ENCODE peak calls at places on chromosomes 4 and X, in five cellular contexts. R is dorsolateral prefrontal cortex; L is colonic mucosa; K is Jurkat, Clone E6-1; S is left ventricle myocardium inferior. N is an unnamed sample.

GRCh38 chr4:26899991-26900390 is 39.4 kb downstream of the STIM2 start:
- DNase-seq in R (no peak), L (no peak), K (no peak), S (no peak), N (no peak)

GRCh38 chr4:39642885-39643550 is 4.4 kb upstream of the SMIM14 start:
- DNase-seq in R (no peak), L (no peak), K (no peak), S (no peak), N (no peak)

GRCh38 chr4:38449506-38450174 is 214.4 kb upstream of the KLF3 start:
- DNase-seq in R (no peak), L (peak; percentile 53), K (no peak), S (no peak), N (peak; percentile 62)

GRCh38 chr4:86981789-86982188 is 47.0 kb downstream of the AFF1 start:
- DNase-seq in R (no peak), L (no peak), K (peak; percentile 48), S (no peak), N (no peak)

GRCh38 chr4:82948647-82949204 is 48.2 kb downstream of the THAP9 start:
- DNase-seq in R (no peak), L (no peak), K (no peak), S (no peak), N (no peak)

GRCh38 chr4:156946508-156947197 is 24.9 kb downstream of the PDGFC start:
- DNase-seq in R (no peak), L (no peak), K (no peak), S (no peak), N (no peak)

GRCh38 chr4:168648494-168648893 is 151.6 kb downstream of the PALLD start:
- DNase-seq in R (no peak), L (no peak), K (no peak), S (no peak), N (no peak)

GRCh38 chr4:87853108-87853507 is 20.3 kb downstream of the MEPE start:
- DNase-seq in R (no peak), L (no peak), K (peak; percentile 25), S (no peak), N (no peak)

GRCh38 chrX:22059800-22060199 is 27.7 kb downstream of the PHEX start:
- DNase-seq in R (no peak), L (no peak), K (no peak), S (no peak), N (no peak)

GRCh38 chrX:123830309-123830708 is 29.5 kb upstream of the XIAP start:
- DNase-seq in R (no peak), L (peak; percentile 80), K (no peak), S (no peak), N (no peak)

GRCh38 chr4:65033899-65034298 is 624.6 kb upstream of the TECRL start:
- DNase-seq in R (no peak), L (no peak), K (no peak), S (no peak), N (no peak)

GRCh38 chr4:83043801-83044407 is 8.9 kb downstream of the COPS4 start:
- DNase-seq in R (no peak), L (no peak), K (peak; percentile 19), S (no peak), N (no peak)

GRCh38 chrX:39247536-39247935 is 446.3 kb downstream of the MID1IP1 start:
- DNase-seq in R (no peak), L (no peak), K (no peak), S (no peak), N (no peak)

GRCh38 chrX:134792077-134792476 is 133.8 kb upstream of the PLAC1 start:
- DNase-seq in R (no peak), L (no peak), K (no peak), S (no peak), N (no peak)

GRCh38 chrX:134794692-134795091 is 136.4 kb upstream of the PLAC1 start:
- DNase-seq in R (no peak), L (no peak), K (no peak), S (no peak), N (no peak)

GRCh38 chrX:134801267-134801666 is 143.0 kb upstream of the PLAC1 start:
- DNase-seq in R (no peak), L (no peak), K (no peak), S (no peak), N (no peak)

GRCh38 chrX:134798472-134798871 is 140.2 kb upstream of the PLAC1 start:
- DNase-seq in R (no peak), L (no peak), K (no peak), S (no peak), N (no peak)

DNA sequence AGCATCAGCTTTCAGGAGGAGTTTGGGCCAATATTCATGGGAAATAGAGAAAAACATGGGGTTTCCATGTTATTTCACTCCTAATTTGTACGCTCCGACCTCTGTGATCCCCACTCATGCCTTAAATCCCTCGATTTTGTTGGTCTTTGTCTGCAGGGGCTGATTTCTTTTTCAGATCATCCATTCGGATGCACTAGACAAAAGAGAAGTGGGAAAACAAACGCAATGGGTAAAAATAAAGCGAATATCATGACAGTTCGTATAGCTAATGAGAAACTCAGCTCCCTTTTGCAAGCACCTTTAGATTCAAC is 139.1 kb upstream of the PLAC1 start:
- DNase-seq in R (no peak), L (no peak), K (no peak), S (no peak), N (no peak)
- H3K4me3 ChIP-seq in R (peak overlapping the region; percentile 58), L (peak overlapping the region; percentile 71), K (peak overlapping the region; percentile 70), S (peak overlapping the region; percentile 88), N (peak overlapping the region; percentile 76)

GRCh38 chr4:127307996-127308395 is 324.8 kb upstream of the INTU start:
- DNase-seq in R (no peak), L (no peak), K (no peak), S (no peak), N (no peak)
- H3K4me3 ChIP-seq in R (no peak overlapping the region), L (no peak overlapping the region), K (no peak overlapping the region), S (no peak overlapping the region), N (no peak overlapping the region)

GRCh38 chr4:6668391-6668790 is 25.3 kb upstream of the S100P start:
- DNase-seq in R (no peak), L (no peak), K (no peak), S (no peak), N (no peak)

GRCh38 chr4:6663596-6664393 is 23.3 kb downstream of the MRFAP1 start:
- DNase-seq in R (no peak), L (no peak), K (no peak), S (no peak), N (no peak)

GRCh38 chr4:6660430-6660829 is 19.9 kb downstream of the MRFAP1 start:
- DNase-seq in R (no peak), L (no peak), K (no peak), S (no peak), N (no peak)

GRCh38 chr4:6662591-6662990 is 22.1 kb downstream of the MRFAP1 start:
- DNase-seq in R (no peak), L (no peak), K (no peak), S (no peak), N (no peak)

DNA sequence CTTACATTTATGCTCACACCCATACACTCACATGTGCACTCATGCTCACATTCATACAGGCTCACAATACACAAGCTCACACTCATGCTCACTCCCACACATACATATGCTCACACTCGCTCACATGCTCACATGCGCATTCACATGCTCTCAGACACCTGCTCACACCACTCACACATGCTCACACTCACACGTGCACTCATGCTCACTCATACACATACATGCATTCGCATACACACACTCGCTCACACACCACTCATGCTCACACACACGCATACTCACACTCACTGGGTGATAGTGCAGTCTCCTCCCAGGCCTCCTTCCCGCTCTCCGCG is 24.8 kb downstream of the MRFAP1 start:
- DNase-seq in R (no peak), L (no peak), K (no peak), S (no peak), N (no peak)
- H3K4me3 ChIP-seq in R (no peak overlapping the region), L (no peak overlapping the region), K (no peak overlapping the region), S (no peak overlapping the region), N (no peak overlapping the region)

GRCh38 chr4:136571315-136571714 is 961.0 kb downstream of the PCDH18 start:
- DNase-seq in R (no peak), L (no peak), K (no peak), S (no peak), N (no peak)
- H3K4me3 ChIP-seq in R (no peak overlapping the region), L (no peak overlapping the region), K (no peak overlapping the region), S (no peak overlapping the region), N (no peak overlapping the region)

GRCh38 chr4:84899616-84900015 is 66.9 kb downstream of the WDFY3 start:
- DNase-seq in R (no peak), L (no peak), K (no peak), S (no peak), N (no peak)
- H3K4me3 ChIP-seq in R (no peak overlapping the region), L (no peak overlapping the region), K (no peak overlapping the region), S (no peak overlapping the region), N (no peak overlapping the region)

DNA sequence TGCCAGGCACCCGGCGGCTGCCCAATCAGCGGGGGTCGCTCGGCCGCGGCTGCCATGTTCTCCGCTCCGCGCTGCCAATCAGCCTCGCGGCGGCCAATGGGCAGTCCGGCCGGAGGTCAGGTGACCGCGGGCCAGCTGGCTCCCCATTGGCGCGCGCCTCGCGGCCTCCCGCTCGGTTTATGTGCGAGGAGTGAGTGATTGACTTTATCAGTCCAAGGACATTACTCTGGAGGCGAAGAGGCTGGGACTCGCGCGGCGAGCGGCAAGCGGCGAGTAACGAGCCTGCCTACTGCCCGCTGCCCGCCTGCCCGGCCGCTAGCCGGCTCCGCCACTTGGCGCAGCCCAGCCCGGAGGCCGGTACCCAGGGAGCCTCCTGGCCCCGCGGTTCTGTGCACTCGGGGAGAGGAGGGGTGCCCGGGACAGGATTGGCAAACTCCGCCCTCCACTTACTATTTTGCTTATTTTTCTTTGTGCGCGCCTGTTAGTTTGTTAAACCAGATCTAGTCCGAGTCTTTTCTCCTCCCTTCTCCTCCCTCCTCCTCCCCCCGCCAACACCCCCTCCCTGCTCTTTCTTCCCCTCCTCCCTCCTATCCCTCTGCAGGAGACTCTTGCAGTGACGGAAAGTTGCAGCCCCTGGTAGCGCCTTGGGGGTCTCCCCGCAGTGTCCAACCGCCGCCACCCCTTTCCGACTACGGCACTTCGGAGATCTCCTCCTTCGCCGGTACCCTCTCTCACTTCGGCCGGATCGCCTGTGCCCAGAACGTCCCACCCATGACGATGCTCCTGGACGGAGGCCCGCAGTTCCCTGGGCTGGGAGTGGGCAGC is at the start of gene ZIC3:
- DNase-seq in R (peak; percentile 62), L (peak; percentile 33), K (no peak), S (peak; percentile 57), N (no peak)
- H3K4me3 ChIP-seq in R (peak within 1 kb of the TSS; percentile 58), L (peak within 1 kb of the TSS; percentile 28), K (no peak within 1 kb of the TSS), S (peak within 1 kb of the TSS; percentile 72), N (peak within 1 kb of the TSS; percentile 65)

GRCh38 chr4:20251796-20252655 is at the start of gene SLIT2:
- DNase-seq in R (peak; percentile 67), L (peak; percentile 80), K (peak; percentile 4), S (peak; percentile 82), N (peak; percentile 97)
- H3K4me3 ChIP-seq in R (peak within 1 kb of the TSS; percentile 77), L (peak within 1 kb of the TSS; percentile 51), K (peak within 1 kb of the TSS; percentile 18), S (peak within 1 kb of the TSS; percentile 73), N (peak within 1 kb of the TSS; percentile 78)

GRCh38 chrX:13690836-13691235 is 1.9 kb downstream of the RAB9A start:
- DNase-seq in R (no peak), L (no peak), K (no peak), S (no peak), N (no peak)
- H3K4me3 ChIP-seq in R (peak overlapping the region; percentile 67), L (peak overlapping the region; percentile 58), K (no peak overlapping the region), S (peak overlapping the region; percentile 79), N (peak overlapping the region; percentile 71)

N was measured in esophagus muscularis mucosa.